ENCODE peak calls at places on chromosomes 4 and X, in four cellular contexts. F is HL-60, J is K562, O is GM12878. B is an unnamed sample.

GRCh38 chr4:120078216-120078615 is 11.6 kb upstream of the MAD2L1 start:
- DNase-seq in J (no peak), O (no peak), F (no peak), B (no peak)

GRCh38 chrX:12423346-12423745 is 285.1 kb downstream of the FRMPD4 start:
- DNase-seq in J (no peak), O (no peak), F (no peak), B (no peak)

GRCh38 chr4:75555294-75556164 is at the start of gene ODAPH:
- DNase-seq in O (peak), F (no peak), J (peak), B (peak)

GRCh38 chrX:27924261-27924660 is 57.0 kb downstream of the DCAF8L1 start:
- DNase-seq in O (no peak), F (no peak), J (no peak), B (no peak)

GRCh38 chrX:70219938-70220764 is 14.3 kb upstream of the AWAT1 start:
- DNase-seq in F (no peak), O (no peak), J (peak), B (no peak)

GRCh38 chr4:53899544-53900274 is 164.7 kb downstream of the CHIC2 start:
- DNase-seq in F (no peak), O (no peak), J (no peak), B (no peak)

GRCh38 chrX:136768469-136769084 is 12.2 kb downstream of the ARHGEF6 start:
- DNase-seq in F (no peak), J (peak), O (no peak), B (no peak)

GRCh38 chrX:44651347-44651746 is 108.7 kb upstream of the FUNDC1 start:
- DNase-seq in F (no peak), O (no peak), J (no peak), B (no peak)

GRCh38 chr4:173514641-173515217 is 15.3 kb downstream of the HAND2 start:
- DNase-seq in J (no peak), F (no peak), O (no peak), B (no peak)

GRCh38 chrX:154546354-154547244 is at the start of gene G6PD:
- DNase-seq in J (peak), F (no peak), O (no peak), B (peak)

GRCh38 chr4:15162465-15163283 is 160.4 kb downstream of the CPEB2 start:
- DNase-seq in J (peak), F (no peak), O (no peak), B (no peak)

GRCh38 chr4:68581382-68582338 is 5.5 kb upstream of the UGT2B17 start:
- DNase-seq in F (no peak), O (no peak), J (no peak), B (no peak)

GRCh38 chr4:105679186-105679585 is 29.3 kb downstream of the INTS12 start:
- DNase-seq in J (no peak), F (no peak), O (no peak), B (no peak)

GRCh38 chr4:138707746-138708145 is 307.8 kb upstream of the NOCT start:
- DNase-seq in F (no peak), O (no peak), J (no peak), B (no peak)

GRCh38 chr4:25402521-25402920 is 25.5 kb downstream of the ANAPC4 start:
- DNase-seq in O (no peak), F (no peak), J (no peak), B (no peak)

GRCh38 chr4:66055999-66056398 is 385.7 kb upstream of the EPHA5 start:
- DNase-seq in F (no peak), J (no peak), O (no peak), B (no peak)

GRCh38 chr4:38574559-38575333 is 89.3 kb upstream of the KLF3 start:
- DNase-seq in O (no peak), J (no peak), F (no peak), B (no peak)

GRCh38 chrX:151700581-151700980 is 5.3 kb downstream of the PRRG3 start:
- DNase-seq in O (no peak), J (no peak), F (no peak), B (no peak)

GRCh38 chrX:18640686-18641085 is 31.2 kb downstream of the RS1 start:
- DNase-seq in O (no peak), J (peak), F (no peak), B (no peak)

GRCh38 chrX:117568238-117568637 is 548.4 kb downstream of the KLHL13 start:
- DNase-seq in O (no peak), J (no peak), F (no peak), B (no peak)

GRCh38 chr4:156961241-156962068 is 10.1 kb downstream of the PDGFC start:
- DNase-seq in J (no peak), F (no peak), O (no peak), B (no peak)

GRCh38 chr4:82787342-82787741 is 11.3 kb downstream of the SCD5 start:
- DNase-seq in J (no peak), O (no peak), F (no peak), B (no peak)

GRCh38 chr4:156677136-156677535 is 294.5 kb downstream of the PDGFC start:
- DNase-seq in O (no peak), F (no peak), J (no peak), B (no peak)

GRCh38 chrX:39065051-39065871 is 264.0 kb downstream of the MID1IP1 start:
- DNase-seq in J (no peak), F (no peak), O (no peak), B (no peak)

GRCh38 chr4:99612281-99612680 is 37.7 kb downstream of the MTTP start:
- DNase-seq in O (no peak), J (no peak), F (no peak), B (no peak)

GRCh38 chrX:54807524-54808108 is at the start of gene MAGED2:
- DNase-seq in J (peak), O (no peak), F (no peak), B (no peak)

GRCh38 chr4:81314897-81315470 is 100.0 kb upstream of the PRKG2 start:
- DNase-seq in O (no peak), F (no peak), J (no peak), B (no peak)

GRCh38 chr4:39044947-39045734 is 12.9 kb upstream of the TMEM156 start:
- DNase-seq in F (no peak), O (no peak), J (peak), B (no peak)

GRCh38 chr4:181957088-181957487 is 286.1 kb upstream of the TENM3 start:
- DNase-seq in F (no peak), J (no peak), O (no peak), B (no peak)

GRCh38 chr4:3254302-3255131 is 5.6 kb downstream of the MSANTD1 start:
- DNase-seq in J (no peak), F (no peak), O (no peak), B (no peak)

GRCh38 chr4:168724243-168724642 is 227.4 kb downstream of the PALLD start:
- DNase-seq in F (no peak), O (no peak), J (no peak), B (no peak)

GRCh38 chr4:23035521-23036056 is 342.9 kb downstream of the GBA3 start:
- DNase-seq in O (no peak), J (no peak), F (no peak), B (no peak)

GRCh38 chr4:126850286-126850685 is 782.5 kb upstream of the INTU start:
- DNase-seq in F (no peak), O (no peak), J (peak), B (no peak)

GRCh38 chr4:119517361-119518229 is 111.0 kb downstream of the PDE5A start:
- DNase-seq in O (no peak), J (no peak), F (no peak), B (no peak)

GRCh38 chr4:56308384-56308783 is 78.9 kb downstream of the AASDH start:
- DNase-seq in O (no peak), F (no peak), J (no peak), B (no peak)

GRCh38 chr4:56310401-56310800 is 76.9 kb downstream of the AASDH start:
- DNase-seq in O (no peak), J (no peak), F (no peak), B (no peak)

GRCh38 chr4:56314207-56314915 is 72.9 kb downstream of the AASDH start:
- DNase-seq in J (no peak), F (no peak), O (no peak), B (no peak)

GRCh38 chr4:56313132-56313531 is 74.2 kb downstream of the AASDH start:
- DNase-seq in J (no peak), F (no peak), O (no peak), B (no peak)

DNA sequence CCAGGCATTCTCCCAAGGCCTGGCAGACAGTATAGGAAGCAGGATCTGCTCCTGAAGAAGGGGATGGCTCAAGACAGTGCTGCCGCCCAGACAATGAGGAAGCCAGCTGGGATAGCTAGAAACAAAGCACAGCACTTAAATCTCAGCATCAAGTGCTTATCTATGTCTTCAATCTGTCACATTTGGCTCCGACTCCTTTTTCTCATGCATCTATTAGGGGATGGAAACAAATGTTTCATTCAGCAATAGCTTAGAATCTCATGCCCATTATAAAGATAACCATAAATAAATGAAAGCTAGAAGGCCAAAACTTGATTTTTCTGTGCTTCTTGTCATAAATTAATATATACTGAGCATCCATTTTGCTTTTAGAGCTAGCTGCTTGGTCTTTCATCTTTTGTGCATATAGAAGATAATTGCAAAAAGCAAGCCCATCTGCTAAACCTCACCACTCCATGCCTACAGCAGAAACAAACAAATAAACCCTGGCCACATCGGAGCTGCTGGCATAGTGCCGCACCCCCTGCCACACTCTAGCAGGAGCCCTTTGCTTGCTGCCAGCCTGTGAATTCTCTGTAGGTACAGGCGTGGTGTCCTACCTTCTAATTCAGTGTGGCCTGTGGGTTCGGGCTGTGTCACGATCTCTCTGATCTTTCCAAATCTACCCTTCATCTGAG is 75.9 kb downstream of the AASDH start:
- DNase-seq in J (no peak), O (no peak), F (no peak), B (no peak)
- TF ChIP-seq POLR2AphosphoS5 in J (no peak), O (no peak), F (no peak), B (no peak)

GRCh38 chr4:67332627-67333026 is 212.7 kb downstream of the CENPC start:
- DNase-seq in F (no peak), J (peak), O (no peak), B (no peak)
- TF ChIP-seq SPI1 in F (no peak), J (no peak), O (no peak), B (no peak)

GRCh38 chrX:119605398-119605738 is 856 bp downstream of the NKRF start:
- DNase-seq in J (peak), O (no peak), F (no peak), B (no peak)

GRCh38 chrX:119605739-119606507 is at the start of gene NKRF:
- DNase-seq in J (peak), F (peak), O (peak), B (peak)

GRCh38 chrX:119604778-119605177 is 1.4 kb downstream of the NKRF start:
- DNase-seq in F (no peak), J (no peak), O (no peak), B (no peak)

GRCh38 chrX:119602701-119603255 is 3.4 kb downstream of the NKRF start:
- DNase-seq in O (no peak), F (no peak), J (no peak), B (no peak)

DNA sequence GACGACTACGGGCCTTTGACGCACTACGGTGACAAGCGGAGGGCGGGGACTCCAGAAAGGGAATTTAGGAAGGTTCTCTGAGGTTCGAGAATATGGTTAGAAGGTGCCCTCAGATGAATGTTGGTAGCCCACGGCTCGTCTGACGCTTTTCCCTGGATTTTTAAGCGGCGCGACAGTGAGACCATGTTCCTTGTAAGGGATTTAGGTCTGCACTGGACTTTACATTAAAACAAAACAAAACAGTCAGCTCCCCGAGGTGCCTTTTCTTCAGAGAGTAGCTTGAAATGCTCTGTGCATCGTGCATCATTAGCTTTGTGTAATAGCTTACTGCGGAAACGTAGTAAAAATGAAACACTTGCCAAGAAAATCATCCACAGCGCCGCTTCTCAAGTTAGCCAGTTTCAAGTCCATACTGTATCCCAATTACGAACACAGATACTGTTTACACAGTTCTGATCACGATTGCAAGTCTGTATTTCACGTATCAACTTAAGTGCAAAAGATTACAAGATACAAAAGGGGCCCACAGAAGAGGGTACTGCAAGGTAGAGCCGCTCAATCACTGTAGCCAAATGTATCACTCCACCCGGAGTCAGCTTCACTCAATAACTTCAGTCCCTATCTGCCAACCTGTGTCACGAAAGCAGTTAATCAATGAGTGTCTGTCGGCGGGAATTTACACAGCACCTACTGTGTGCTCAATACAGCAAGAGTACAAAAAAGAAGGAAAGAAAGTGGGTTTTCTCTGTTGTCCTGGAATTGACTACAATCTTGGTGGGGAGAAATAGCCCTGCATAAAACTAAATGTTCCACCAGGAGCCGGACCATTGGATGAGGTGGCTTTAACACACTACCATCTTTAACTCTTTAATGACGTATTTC is 525 bp upstream of the NKRF start:
- DNase-seq in F (no peak), O (no peak), J (no peak), B (no peak)
- TF ChIP-seq POLR2AphosphoS5 in F (peak), O (peak), J (no peak), B (no peak)

GRCh38 chr4:188372856-188373255 is 233.6 kb downstream of the TRIML1 start:
- DNase-seq in J (no peak), O (no peak), F (no peak), B (no peak)

GRCh38 chr4:188374870-188375269 is 235.6 kb downstream of the TRIML1 start:
- DNase-seq in O (no peak), F (no peak), J (no peak), B (no peak)

GRCh38 chr4:188370781-188371180 is 231.5 kb downstream of the TRIML1 start:
- DNase-seq in J (no peak), F (no peak), O (no peak), B (no peak)

DNA sequence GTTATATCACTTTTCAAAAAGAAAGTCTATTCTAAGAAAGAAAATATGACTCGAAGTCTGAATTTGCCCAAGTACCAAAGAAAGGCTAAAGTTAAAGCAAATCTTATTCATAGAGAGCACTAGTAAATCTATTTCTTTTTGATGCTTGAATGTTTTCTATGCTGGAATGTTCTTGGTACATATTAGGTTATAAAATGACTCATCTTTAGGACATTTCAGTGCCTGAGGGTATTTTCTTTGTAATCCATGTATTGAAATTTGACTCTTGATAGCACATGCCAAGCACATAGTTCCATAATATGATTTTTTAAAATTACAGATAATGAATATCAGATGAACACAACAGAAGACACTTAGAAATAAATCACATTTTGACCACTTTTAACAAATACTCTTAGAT is 232.8 kb downstream of the TRIML1 start:
- DNase-seq in F (no peak), O (no peak), J (no peak), B (no peak)
- TF ChIP-seq SPI1 in F (no peak), O (no peak), J (no peak), B (no peak)